ENCODE peak calls at places on chromosomes 5 and 9, in ten cellular contexts. One of them, this sample, is unnamed.

GRCh38 chr5:140734354-140734753 is 34.1 kb downstream of the ZMAT2 start:
- DNase-seq in fibroblast of lung: no peak
- DNase-seq in neural progenitor cell: peak
- DNase-seq in WERI-Rb-1: peak
- DNase-seq in IMR-90: no peak
- DNase-seq in heart right ventricle: no peak
- DNase-seq in fibroblast of the aortic adventitia: peak
- DNase-seq in astrocyte of the spinal cord: no peak
- DNase-seq in PC-3: peak
- DNase-seq in stomach: no peak
- DNase-seq in this sample: peak

GRCh38 chr9:129102791-129103594 is 7.6 kb downstream of the CRAT start:
- DNase-seq in fibroblast of lung: peak
- DNase-seq in neural progenitor cell: peak
- DNase-seq in WERI-Rb-1: peak
- DNase-seq in IMR-90: peak
- DNase-seq in heart right ventricle: no peak
- DNase-seq in fibroblast of the aortic adventitia: peak
- DNase-seq in astrocyte of the spinal cord: peak
- DNase-seq in PC-3: no peak
- DNase-seq in stomach: peak
- DNase-seq in this sample: peak

GRCh38 chr9:90969021-90969675 is 167.5 kb downstream of the SYK start:
- DNase-seq in fibroblast of lung: no peak
- DNase-seq in neural progenitor cell: no peak
- DNase-seq in WERI-Rb-1: peak
- DNase-seq in IMR-90: no peak
- DNase-seq in heart right ventricle: no peak
- DNase-seq in fibroblast of the aortic adventitia: no peak
- DNase-seq in astrocyte of the spinal cord: no peak
- DNase-seq in PC-3: no peak
- DNase-seq in stomach: no peak
- DNase-seq in this sample: no peak

GRCh38 chr9:69421908-69422801 is 97.1 kb downstream of the ENTREP1 start:
- DNase-seq in fibroblast of lung: peak
- DNase-seq in neural progenitor cell: peak
- DNase-seq in WERI-Rb-1: peak
- DNase-seq in IMR-90: peak
- DNase-seq in heart right ventricle: no peak
- DNase-seq in fibroblast of the aortic adventitia: peak
- DNase-seq in astrocyte of the spinal cord: peak
- DNase-seq in PC-3: peak
- DNase-seq in stomach: peak
- DNase-seq in this sample: peak

GRCh38 chr9:95044731-95045508 is 272.6 kb downstream of the FANCC start:
- DNase-seq in fibroblast of lung: no peak
- DNase-seq in neural progenitor cell: peak
- DNase-seq in WERI-Rb-1: no peak
- DNase-seq in IMR-90: no peak
- DNase-seq in heart right ventricle: peak
- DNase-seq in fibroblast of the aortic adventitia: no peak
- DNase-seq in astrocyte of the spinal cord: no peak
- DNase-seq in PC-3: no peak
- DNase-seq in stomach: peak
- DNase-seq in this sample: no peak

GRCh38 chr5:81420039-81420667 is 26.2 kb upstream of the ACOT12 start:
- DNase-seq in fibroblast of lung: peak
- DNase-seq in neural progenitor cell: no peak
- DNase-seq in WERI-Rb-1: no peak
- DNase-seq in IMR-90: peak
- DNase-seq in heart right ventricle: no peak
- DNase-seq in fibroblast of the aortic adventitia: peak
- DNase-seq in astrocyte of the spinal cord: peak
- DNase-seq in PC-3: peak
- DNase-seq in stomach: no peak
- DNase-seq in this sample: peak

GRCh38 chr5:127216906-127217675 is 73.5 kb upstream of the MEGF10 start:
- DNase-seq in fibroblast of lung: peak
- DNase-seq in neural progenitor cell: peak
- DNase-seq in WERI-Rb-1: peak
- DNase-seq in IMR-90: no peak
- DNase-seq in heart right ventricle: no peak
- DNase-seq in fibroblast of the aortic adventitia: no peak
- DNase-seq in astrocyte of the spinal cord: no peak
- DNase-seq in PC-3: no peak
- DNase-seq in stomach: no peak
- DNase-seq in this sample: no peak

GRCh38 chr5:23257656-23258055 is 249.8 kb upstream of the PRDM9 start:
- DNase-seq in fibroblast of lung: no peak
- DNase-seq in neural progenitor cell: no peak
- DNase-seq in WERI-Rb-1: no peak
- DNase-seq in IMR-90: no peak
- DNase-seq in heart right ventricle: no peak
- DNase-seq in fibroblast of the aortic adventitia: no peak
- DNase-seq in astrocyte of the spinal cord: no peak
- DNase-seq in PC-3: peak
- DNase-seq in stomach: no peak
- DNase-seq in this sample: no peak

GRCh38 chr5:38445374-38446028 is 110.9 kb downstream of the LIFR start:
- DNase-seq in fibroblast of lung: peak
- DNase-seq in neural progenitor cell: no peak
- DNase-seq in WERI-Rb-1: no peak
- DNase-seq in IMR-90: no peak
- DNase-seq in heart right ventricle: peak
- DNase-seq in fibroblast of the aortic adventitia: no peak
- DNase-seq in astrocyte of the spinal cord: peak
- DNase-seq in PC-3: no peak
- DNase-seq in stomach: no peak
- DNase-seq in this sample: peak

GRCh38 chr9:96719538-96720315 is 58.2 kb downstream of the ZNF510 start:
- DNase-seq in fibroblast of lung: no peak
- DNase-seq in neural progenitor cell: no peak
- DNase-seq in WERI-Rb-1: no peak
- DNase-seq in IMR-90: no peak
- DNase-seq in heart right ventricle: no peak
- DNase-seq in fibroblast of the aortic adventitia: no peak
- DNase-seq in astrocyte of the spinal cord: no peak
- DNase-seq in PC-3: peak
- DNase-seq in stomach: peak
- DNase-seq in this sample: no peak

GRCh38 chr5:36521838-36522745 is 84.3 kb upstream of the SLC1A3 start:
- DNase-seq in fibroblast of lung: peak
- DNase-seq in neural progenitor cell: peak
- DNase-seq in WERI-Rb-1: no peak
- DNase-seq in IMR-90: no peak
- DNase-seq in heart right ventricle: no peak
- DNase-seq in fibroblast of the aortic adventitia: peak
- DNase-seq in astrocyte of the spinal cord: peak
- DNase-seq in PC-3: no peak
- DNase-seq in stomach: no peak
- DNase-seq in this sample: peak

GRCh38 chr5:113043491-113043931 is 66.9 kb downstream of the DCP2 start:
- DNase-seq in fibroblast of lung: peak
- DNase-seq in neural progenitor cell: peak
- DNase-seq in WERI-Rb-1: no peak
- DNase-seq in IMR-90: no peak
- DNase-seq in heart right ventricle: peak
- DNase-seq in fibroblast of the aortic adventitia: no peak
- DNase-seq in astrocyte of the spinal cord: peak
- DNase-seq in PC-3: peak
- DNase-seq in stomach: no peak
- DNase-seq in this sample: peak

GRCh38 chr5:1673042-1673674 is 126.5 kb downstream of the MRPL36 start:
- DNase-seq in fibroblast of lung: no peak
- DNase-seq in neural progenitor cell: no peak
- DNase-seq in WERI-Rb-1: peak
- DNase-seq in IMR-90: peak
- DNase-seq in heart right ventricle: no peak
- DNase-seq in fibroblast of the aortic adventitia: peak
- DNase-seq in astrocyte of the spinal cord: no peak
- DNase-seq in PC-3: no peak
- DNase-seq in stomach: peak
- DNase-seq in this sample: peak

GRCh38 chr9:125462766-125463384 is 201.2 kb downstream of the GAPVD1 start:
- DNase-seq in fibroblast of lung: peak
- DNase-seq in neural progenitor cell: peak
- DNase-seq in WERI-Rb-1: peak
- DNase-seq in IMR-90: peak
- DNase-seq in heart right ventricle: no peak
- DNase-seq in fibroblast of the aortic adventitia: peak
- DNase-seq in astrocyte of the spinal cord: no peak
- DNase-seq in PC-3: no peak
- DNase-seq in stomach: no peak
- DNase-seq in this sample: peak

DNA sequence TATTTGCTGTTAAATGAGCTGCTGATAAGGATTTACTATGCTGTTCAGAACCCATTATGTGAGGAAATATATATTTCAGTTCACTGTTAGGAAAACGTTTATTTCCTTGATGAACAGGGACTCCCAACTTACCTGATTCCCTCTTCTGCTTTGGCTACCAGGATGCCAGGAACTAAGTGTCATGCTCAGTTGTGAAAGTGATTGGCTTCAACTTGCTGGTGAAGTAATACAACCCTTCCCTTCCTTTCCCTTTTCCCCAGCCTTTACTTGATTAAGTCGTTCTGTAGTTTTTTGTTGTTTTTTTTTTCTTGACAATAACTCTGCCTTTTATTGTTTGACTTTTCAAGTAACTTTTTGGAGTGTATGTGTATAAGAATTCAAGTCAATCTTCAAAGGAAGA is 309.3 kb downstream of the DOCK8 start:
- DNase-seq in fibroblast of lung: no peak
- DNase-seq in neural progenitor cell: no peak
- DNase-seq in WERI-Rb-1: no peak
- DNase-seq in IMR-90: no peak
- DNase-seq in heart right ventricle: no peak
- DNase-seq in fibroblast of the aortic adventitia: no peak
- DNase-seq in astrocyte of the spinal cord: no peak
- DNase-seq in PC-3: no peak
- DNase-seq in stomach: no peak
- DNase-seq in this sample: no peak
- TF ChIP-seq CTCF in fibroblast of lung: no peak
- TF ChIP-seq CTCF in neural progenitor cell: no peak
- TF ChIP-seq CTCF in WERI-Rb-1: no peak
- TF ChIP-seq CTCF in IMR-90: no peak
- TF ChIP-seq CTCF in heart right ventricle: no peak
- TF ChIP-seq CTCF in fibroblast of the aortic adventitia: no peak
- TF ChIP-seq CTCF in astrocyte of the spinal cord: no peak
- TF ChIP-seq CTCF in PC-3: no peak
- TF ChIP-seq CTCF in stomach: no peak
- TF ChIP-seq CTCF in this sample: no peak

GRCh38 chr5:128966846-128967245 is 1.6 kb downstream of the SLC27A6 start:
- DNase-seq in fibroblast of lung: no peak
- DNase-seq in neural progenitor cell: no peak
- DNase-seq in WERI-Rb-1: no peak
- DNase-seq in IMR-90: no peak
- DNase-seq in heart right ventricle: no peak
- DNase-seq in fibroblast of the aortic adventitia: no peak
- DNase-seq in astrocyte of the spinal cord: no peak
- DNase-seq in PC-3: no peak
- DNase-seq in stomach: no peak
- DNase-seq in this sample: no peak

GRCh38 chr5:128965011-128965637 is at the start of gene SLC27A6:
- DNase-seq in fibroblast of lung: peak
- DNase-seq in neural progenitor cell: peak
- DNase-seq in WERI-Rb-1: peak
- DNase-seq in IMR-90: no peak
- DNase-seq in heart right ventricle: peak
- DNase-seq in fibroblast of the aortic adventitia: no peak
- DNase-seq in astrocyte of the spinal cord: no peak
- DNase-seq in PC-3: no peak
- DNase-seq in stomach: no peak
- DNase-seq in this sample: no peak

GRCh38 chr5:128962211-128962610 is 3.1 kb upstream of the SLC27A6 start:
- DNase-seq in fibroblast of lung: no peak
- DNase-seq in neural progenitor cell: no peak
- DNase-seq in WERI-Rb-1: no peak
- DNase-seq in IMR-90: no peak
- DNase-seq in heart right ventricle: no peak
- DNase-seq in fibroblast of the aortic adventitia: no peak
- DNase-seq in astrocyte of the spinal cord: no peak
- DNase-seq in PC-3: no peak
- DNase-seq in stomach: no peak
- DNase-seq in this sample: no peak

GRCh38 chr5:128965638-128966302 is 482 bp downstream of the SLC27A6 start:
- DNase-seq in fibroblast of lung: no peak
- DNase-seq in neural progenitor cell: no peak
- DNase-seq in WERI-Rb-1: no peak
- DNase-seq in IMR-90: no peak
- DNase-seq in heart right ventricle: no peak
- DNase-seq in fibroblast of the aortic adventitia: no peak
- DNase-seq in astrocyte of the spinal cord: no peak
- DNase-seq in PC-3: no peak
- DNase-seq in stomach: no peak
- DNase-seq in this sample: no peak

DNA sequence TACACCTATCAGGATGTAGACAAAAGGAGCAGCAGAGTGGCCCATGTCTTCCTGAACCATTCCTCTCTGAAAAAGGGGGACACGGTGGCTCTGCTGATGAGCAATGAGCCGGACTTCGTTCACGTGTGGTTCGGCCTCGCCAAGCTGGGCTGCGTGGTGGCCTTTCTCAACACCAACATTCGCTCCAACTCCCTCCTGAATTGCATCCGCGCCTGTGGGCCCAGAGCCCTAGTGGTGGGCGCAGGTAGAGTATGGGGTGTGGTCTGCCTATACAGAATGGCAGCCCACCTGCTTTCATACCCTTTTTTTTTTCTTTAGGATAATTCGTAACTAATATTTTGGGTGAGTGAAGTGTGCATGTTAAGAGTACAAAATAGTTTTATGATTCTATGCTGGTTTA is 1.1 kb downstream of the SLC27A6 start:
- DNase-seq in fibroblast of lung: no peak
- DNase-seq in neural progenitor cell: no peak
- DNase-seq in WERI-Rb-1: peak
- DNase-seq in IMR-90: no peak
- DNase-seq in heart right ventricle: no peak
- DNase-seq in fibroblast of the aortic adventitia: no peak
- DNase-seq in astrocyte of the spinal cord: no peak
- DNase-seq in PC-3: no peak
- DNase-seq in stomach: no peak
- DNase-seq in this sample: no peak
- TF ChIP-seq CTCF in fibroblast of lung: no peak
- TF ChIP-seq CTCF in neural progenitor cell: peak
- TF ChIP-seq CTCF in WERI-Rb-1: peak
- TF ChIP-seq CTCF in IMR-90: no peak
- TF ChIP-seq CTCF in heart right ventricle: no peak
- TF ChIP-seq CTCF in fibroblast of the aortic adventitia: no peak
- TF ChIP-seq CTCF in astrocyte of the spinal cord: no peak
- TF ChIP-seq CTCF in PC-3: no peak
- TF ChIP-seq CTCF in stomach: no peak
- TF ChIP-seq CTCF in this sample: no peak

GRCh38 chr9:113454914-113455761 is 8.4 kb upstream of the RGS3 start:
- DNase-seq in fibroblast of lung: peak
- DNase-seq in neural progenitor cell: peak
- DNase-seq in WERI-Rb-1: no peak
- DNase-seq in IMR-90: peak
- DNase-seq in heart right ventricle: no peak
- DNase-seq in fibroblast of the aortic adventitia: peak
- DNase-seq in astrocyte of the spinal cord: peak
- DNase-seq in PC-3: peak
- DNase-seq in stomach: peak
- DNase-seq in this sample: peak
- TF ChIP-seq CTCF in fibroblast of lung: no peak
- TF ChIP-seq CTCF in neural progenitor cell: no peak
- TF ChIP-seq CTCF in WERI-Rb-1: no peak
- TF ChIP-seq CTCF in IMR-90: no peak
- TF ChIP-seq CTCF in heart right ventricle: no peak
- TF ChIP-seq CTCF in fibroblast of the aortic adventitia: no peak
- TF ChIP-seq CTCF in astrocyte of the spinal cord: no peak
- TF ChIP-seq CTCF in PC-3: no peak
- TF ChIP-seq CTCF in stomach: no peak
- TF ChIP-seq CTCF in this sample: no peak

GRCh38 chr9:101486693-101487442 is 46.8 kb upstream of the RNF20 start:
- DNase-seq in fibroblast of lung: peak
- DNase-seq in neural progenitor cell: peak
- DNase-seq in WERI-Rb-1: peak
- DNase-seq in IMR-90: peak
- DNase-seq in heart right ventricle: peak
- DNase-seq in fibroblast of the aortic adventitia: peak
- DNase-seq in astrocyte of the spinal cord: peak
- DNase-seq in PC-3: no peak
- DNase-seq in stomach: peak
- DNase-seq in this sample: peak
- TF ChIP-seq CTCF in fibroblast of lung: peak
- TF ChIP-seq CTCF in neural progenitor cell: peak
- TF ChIP-seq CTCF in WERI-Rb-1: peak
- TF ChIP-seq CTCF in IMR-90: peak
- TF ChIP-seq CTCF in heart right ventricle: peak
- TF ChIP-seq CTCF in fibroblast of the aortic adventitia: no peak
- TF ChIP-seq CTCF in astrocyte of the spinal cord: peak
- TF ChIP-seq CTCF in PC-3: no peak
- TF ChIP-seq CTCF in stomach: no peak
- TF ChIP-seq CTCF in this sample: no peak

This sample was measured in fibroblast of pulmonary artery.